ENCODE peak calls at places on chromosome X, in five cellular contexts. H is activated B cell treated with CpG ODN at 0.5 μM for 24 hours, P is coronary artery, M is NB4, T is choroid plexus epithelial cell. U is an unnamed sample.

GRCh38 chrX:130130990-130131389 is 20.7 kb upstream of the ELF4 start:
- DNase-seq in H (no peak), P (no peak), M (no peak), T (no peak), U (no peak)

GRCh38 chrX:41384041-41384705 is 50.2 kb downstream of the DDX3X start:
- DNase-seq in H (no peak), P (no peak), M (peak), T (peak), U (peak)

GRCh38 chrX:1500701-1501624 is 36.0 kb downstream of the P2RY8 start:
- DNase-seq in H (peak), P (peak), M (no peak), T (no peak), U (no peak)

GRCh38 chrX:47568656-47569295 is 7.8 kb downstream of the ARAF start:
- DNase-seq in H (no peak), P (no peak), M (peak), T (no peak), U (no peak)

GRCh38 chrX:73930300-73930699 is 367.3 kb downstream of the CHIC1 start:
- DNase-seq in H (no peak), P (no peak), M (no peak), T (no peak), U (no peak)

GRCh38 chrX:42920752-42921151 is 142.8 kb upstream of the PPP1R2C start:
- DNase-seq in H (no peak), P (no peak), M (no peak), T (no peak), U (no peak)

GRCh38 chrX:72060196-72060974 is 71.3 kb downstream of the RTL5 start:
- DNase-seq in H (no peak), P (no peak), M (no peak), T (peak), U (no peak)

GRCh38 chrX:118702741-118703140 is 24.7 kb upstream of the IL13RA1 start:
- DNase-seq in H (no peak), P (no peak), M (no peak), T (no peak), U (no peak)

GRCh38 chrX:56564182-56564885 is 907 bp downstream of the UBQLN2 start:
- DNase-seq in H (no peak), P (peak), M (peak), T (peak), U (no peak)

GRCh38 chrX:9071031-9071650 is 37.2 kb upstream of the FAM9B start:
- DNase-seq in H (no peak), P (no peak), M (no peak), T (no peak), U (no peak)

GRCh38 chrX:28966335-28966734 is 379.1 kb downstream of the IL1RAPL1 start:
- DNase-seq in H (no peak), P (no peak), M (no peak), T (peak), U (no peak)

GRCh38 chrX:118730500-118731247 is 3.3 kb downstream of the IL13RA1 start:
- DNase-seq in H (no peak), P (no peak), M (no peak), T (peak), U (no peak)

GRCh38 chrX:123803331-123803983 is 56.4 kb upstream of the XIAP start:
- DNase-seq in H (no peak), P (no peak), M (peak), T (peak), U (peak)

GRCh38 chrX:68997911-68998310 is 167.3 kb downstream of the PJA1 start:
- DNase-seq in H (no peak), P (no peak), M (no peak), T (peak), U (no peak)

GRCh38 chrX:70664726-70665125 is 220.1 kb downstream of the DLG3 start:
- DNase-seq in H (no peak), P (no peak), M (peak), T (peak), U (no peak)

GRCh38 chrX:40047485-40047884 is 50.3 kb downstream of the BCOR start:
- DNase-seq in H (no peak), P (no peak), M (no peak), T (no peak), U (no peak)

GRCh38 chrX:40094041-40094899 is 3.5 kb downstream of the BCOR start:
- DNase-seq in H (peak), P (no peak), M (peak), T (peak), U (no peak)

GRCh38 chrX:80808854-80809493 is 703 bp downstream of the BRWD3 start:
- DNase-seq in H (peak), P (peak), M (peak), T (peak), U (no peak)

GRCh38 chrX:143648705-143649104 is 12.8 kb upstream of the SLITRK4 start:
- DNase-seq in H (no peak), P (no peak), M (peak), T (no peak), U (no peak)

GRCh38 chrX:101950581-101950980 is 18.8 kb upstream of the ZMAT1 start:
- DNase-seq in H (no peak), P (no peak), M (no peak), T (no peak), U (no peak)

GRCh38 chrX:154411981-154412340 is 622 bp downstream of the TAFAZZIN start:
- DNase-seq in H (peak), P (no peak), M (peak), T (peak), U (peak)

GRCh38 chrX:10656214-10656613 is 35.8 kb upstream of the MID1 start:
- DNase-seq in H (no peak), P (no peak), M (no peak), T (no peak), U (no peak)

GRCh38 chrX:4710618-4711433 is 997.4 kb upstream of the PRKX start:
- DNase-seq in H (no peak), P (no peak), M (peak), T (no peak), U (no peak)

GRCh38 chrX:72308566-72309296 is 3.0 kb upstream of the CITED1 start:
- DNase-seq in H (peak), P (no peak), M (peak), T (peak), U (no peak)

GRCh38 chrX:20529711-20530110 is 263.0 kb upstream of the RPS6KA3 start:
- DNase-seq in H (no peak), P (no peak), M (no peak), T (no peak), U (no peak)

GRCh38 chrX:35351795-35352483 is 409.3 kb downstream of the FAM47B start:
- DNase-seq in H (no peak), P (no peak), M (no peak), T (no peak), U (no peak)

GRCh38 chrX:111244238-111244750 is 26.0 kb downstream of the CAPN6 start:
- DNase-seq in H (no peak), P (no peak), M (peak), T (peak), U (no peak)
- TF ChIP-seq CTCF in H (no peak), P (no peak), M (peak), T (peak), U (no peak)

DNA sequence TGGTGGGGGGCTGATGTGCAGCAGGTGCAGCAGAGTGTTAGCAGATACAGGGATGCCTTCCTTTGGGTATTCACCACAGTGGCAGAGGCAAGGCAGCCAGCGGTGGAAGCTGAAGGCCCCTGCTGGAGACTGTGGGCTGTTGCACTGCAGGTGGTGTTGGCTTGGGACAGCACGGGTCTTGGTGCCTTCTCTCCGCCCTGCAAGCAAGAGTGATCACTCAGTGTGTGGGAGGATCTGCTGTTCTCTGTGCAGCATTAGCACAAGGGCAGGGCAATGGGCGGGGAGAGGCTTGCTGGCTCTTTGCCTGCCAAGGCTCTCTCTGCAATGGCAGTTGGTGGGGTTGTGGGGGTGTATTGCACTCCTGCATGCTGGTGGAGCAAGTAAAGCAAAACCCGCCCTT is 821.0 kb upstream of the GRIA3 start:
- DNase-seq in H (no peak), P (no peak), M (peak), T (no peak), U (no peak)
- TF ChIP-seq CTCF in H (no peak), P (no peak), M (peak), T (no peak), U (no peak)

DNA sequence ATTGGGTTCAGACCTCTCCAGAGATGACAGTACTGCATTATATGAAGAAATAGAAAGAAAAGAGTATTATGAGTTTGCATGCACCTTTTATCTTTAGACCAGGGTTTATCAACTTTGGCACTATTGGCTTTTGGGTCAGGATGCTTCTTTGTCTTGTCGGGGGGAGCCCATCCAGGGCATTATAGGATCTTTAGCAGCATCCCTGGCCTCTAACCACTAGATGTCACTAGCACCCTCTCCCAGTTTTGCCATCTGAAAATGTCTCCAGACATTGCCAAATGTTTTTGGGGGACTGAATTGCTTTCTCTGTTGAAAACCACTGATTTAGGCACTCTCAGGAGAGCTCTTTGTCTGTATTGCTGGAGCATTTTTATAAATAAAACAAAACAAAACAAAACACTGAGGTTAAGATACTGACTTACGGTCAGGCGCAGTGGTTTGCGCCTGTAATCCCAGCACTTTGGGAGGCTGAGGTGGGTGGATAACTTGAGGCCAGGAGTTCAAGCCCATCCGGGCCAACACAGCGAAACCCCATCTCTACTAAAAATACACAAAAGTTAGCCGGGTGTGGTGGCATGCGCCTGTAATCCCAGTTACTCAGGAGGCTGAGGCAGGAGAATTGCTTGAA is 23.6 kb downstream of the CA5B start:
- DNase-seq in H (no peak), P (no peak), M (peak), T (peak), U (no peak)
- TF ChIP-seq CTCF in H (no peak), P (peak), M (peak), T (peak), U (peak)

GRCh38 chrX:150767045-150767395 is 73.8 kb downstream of the MTMR1 start:
- DNase-seq in H (no peak), P (no peak), M (peak), T (no peak), U (no peak)

GRCh38 chrX:150767475-150768131 is 74.4 kb downstream of the MTMR1 start:
- DNase-seq in H (no peak), P (no peak), M (peak), T (peak), U (peak)

GRCh38 chrX:150765782-150766350 is 72.7 kb downstream of the MTMR1 start:
- DNase-seq in H (no peak), P (no peak), M (no peak), T (no peak), U (no peak)

GRCh38 chrX:150765237-150765636 is 72.0 kb downstream of the MTMR1 start:
- DNase-seq in H (no peak), P (no peak), M (no peak), T (no peak), U (no peak)

DNA sequence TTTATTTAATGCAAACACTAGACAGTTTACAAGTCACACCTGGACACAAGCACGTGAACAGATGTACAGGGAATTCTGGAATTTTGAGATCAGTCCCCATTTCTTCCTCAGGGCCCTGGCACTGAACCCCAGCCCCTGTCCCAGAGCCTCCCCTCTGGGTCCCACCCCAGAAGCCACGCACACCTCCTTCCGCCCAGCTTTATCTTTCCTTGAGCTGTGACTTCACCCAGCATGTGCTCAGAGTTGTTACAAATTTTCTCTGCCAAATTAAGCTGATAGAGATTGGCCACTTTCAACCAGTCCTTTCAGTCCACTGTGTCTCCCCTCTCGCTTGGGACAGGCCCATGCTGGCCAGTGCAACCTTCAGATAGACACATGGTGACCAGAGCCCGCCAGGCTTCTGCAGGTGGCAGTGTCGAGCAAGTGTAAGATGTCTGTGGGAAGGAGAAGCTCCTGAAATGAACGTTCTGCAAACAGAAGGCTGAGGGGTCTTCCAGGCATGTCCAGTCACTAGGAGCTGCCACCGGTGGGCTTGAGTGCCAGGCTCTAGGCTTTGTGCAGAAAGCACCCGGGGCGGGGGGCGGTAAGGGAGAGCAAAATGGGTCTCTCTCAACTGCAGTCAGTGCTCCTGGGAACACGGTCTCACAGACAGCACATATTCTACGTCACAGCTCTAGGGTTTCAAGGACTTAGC is 73.3 kb downstream of the MTMR1 start:
- DNase-seq in H (no peak), P (no peak), M (peak), T (no peak), U (no peak)
- TF ChIP-seq CTCF in H (no peak), P (no peak), M (peak), T (peak), U (no peak)

U was measured in CD14-positive monocyte.